ENCODE peak calls at places on chromosomes 16 and 17, in five cellular contexts. F, T, R, C and Z are unnamed samples. For H3K4me1, the result is how much of the 10 kb centered on the place peaks cover.

GRCh38 chr17:72764632-72765041 is 327.9 kb downstream of the SLC39A11 start:
- DNase-seq in F (no peak), C (peak), R (no peak), T (no peak), Z (no peak)

GRCh38 chr16:80006175-80006895 is 405.8 kb upstream of the MAF start:
- DNase-seq in T (no peak), R (no peak), C (peak), F (no peak), Z (no peak)

GRCh38 chr17:13728751-13729150 is 127.0 kb upstream of the HS3ST3A1 start:
- DNase-seq in F (no peak), R (no peak), T (no peak), C (peak), Z (no peak)

GRCh38 chr17:17942846-17943245 is 29.4 kb downstream of the TOM1L2 start:
- DNase-seq in C (peak), F (no peak), T (no peak), R (no peak), Z (no peak)

GRCh38 chr17:29929544-29930398 is at the start of gene SSH2:
- DNase-seq in C (peak), F (peak), T (peak), R (peak), Z (peak)

GRCh38 chr17:67534941-67535340 is 157.9 kb downstream of the PITPNC1 start:
- DNase-seq in C (peak), R (no peak), T (no peak), F (no peak), Z (no peak)

GRCh38 chr17:81961087-81961514 is at the start of gene NOTUM:
- DNase-seq in F (no peak), T (no peak), C (peak), R (peak), Z (no peak)

GRCh38 chr16:68331879-68332410 is 21.1 kb downstream of the PRMT7 start:
- DNase-seq in C (peak), T (no peak), F (no peak), R (peak), Z (no peak)

GRCh38 chr17:62966426-62967110 is 533 bp downstream of the TANC2 start:
- DNase-seq in F (peak), C (peak), R (no peak), T (peak), Z (peak)

GRCh38 chr17:45782889-45783592 is 1.1 kb upstream of the CRHR1 start:
- DNase-seq in F (no peak), R (no peak), C (no peak), T (no peak), Z (peak)

GRCh38 chr17:46773676-46774075 is 44.8 kb downstream of the WNT3 start:
- DNase-seq in F (no peak), T (no peak), R (no peak), C (no peak), Z (no peak)

GRCh38 chr17:4891405-4892062 is 7.8 kb upstream of the C17orf107 start:
- DNase-seq in T (no peak), F (no peak), C (no peak), R (no peak), Z (no peak)

GRCh38 chr17:42766124-42766523 is 5.1 kb downstream of the RAMP2 start:
- DNase-seq in F (no peak), C (no peak), T (no peak), R (peak), Z (no peak)

GRCh38 chr16:62720651-62721050 is 684.4 kb upstream of the CDH8 start:
- DNase-seq in F (no peak), R (no peak), T (no peak), C (no peak), Z (no peak)

GRCh38 chr16:19118938-19119431 is 5.2 kb downstream of the ITPRIPL2 start:
- DNase-seq in C (peak), R (no peak), T (no peak), F (peak), Z (peak)

GRCh38 chr16:31072540-31073072 is 1.4 kb downstream of the ZNF668 start:
- DNase-seq in C (peak), T (no peak), F (no peak), R (peak), Z (no peak)

GRCh38 chr17:45248132-45248936 is 13.6 kb downstream of the SPATA32 start:
- DNase-seq in R (no peak), F (peak), C (peak), T (peak), Z (no peak)

GRCh38 chr17:73715714-73716113 is 71.5 kb upstream of the SDK2 start:
- DNase-seq in F (no peak), R (no peak), T (no peak), C (no peak), Z (no peak)

GRCh38 chr17:78120537-78120936 is 8.0 kb downstream of the TMC6 start:
- DNase-seq in F (no peak), R (no peak), T (no peak), C (no peak), Z (no peak)

GRCh38 chr16:22641030-22641671 is 130.5 kb downstream of the NPIPB5 start:
- DNase-seq in T (no peak), R (no peak), F (no peak), C (peak), Z (no peak)

GRCh38 chr16:50573947-50574751 is 26.0 kb downstream of the NKD1 start:
- DNase-seq in F (no peak), C (no peak), T (no peak), R (no peak), Z (peak)

GRCh38 chr16:85173981-85174751 is 61.9 kb upstream of the CIBAR2 start:
- DNase-seq in T (no peak), F (peak), R (peak), C (peak), Z (no peak)

GRCh38 chr16:78778724-78779004 is 679.2 kb downstream of the WWOX start:
- DNase-seq in R (no peak), F (no peak), T (no peak), C (no peak), Z (no peak)

GRCh38 chr17:33892677-33893076 is 362.4 kb upstream of the CCL2 start:
- DNase-seq in T (no peak), F (no peak), C (no peak), R (no peak), Z (no peak)

GRCh38 chr17:19386276-19386863 is 620 bp downstream of the MFAP4 start:
- DNase-seq in T (peak), C (peak), F (peak), R (no peak), Z (peak)

GRCh38 chr17:78337244-78338109 is 22.4 kb downstream of the SOCS3 start:
- DNase-seq in C (peak), R (no peak), T (no peak), F (no peak), Z (no peak)

GRCh38 chr16:30989469-30990047 is 4.6 kb downstream of the HSD3B7 start:
- DNase-seq in C (no peak), R (no peak), T (no peak), F (no peak), Z (no peak)

GRCh38 chr16:48393843-48394703 is 8.9 kb upstream of the SIAH1 start:
- DNase-seq in T (no peak), R (no peak), C (peak), F (peak), Z (peak)

GRCh38 chr17:65472602-65473001 is 88.8 kb downstream of the AXIN2 start:
- DNase-seq in T (peak), F (no peak), R (no peak), C (peak), Z (peak)

GRCh38 chr17:81814748-81815645 is 11.0 kb downstream of the GCGR start:
- DNase-seq in F (peak), R (peak), T (no peak), C (no peak), Z (no peak)

GRCh38 chr17:7380321-7380720 is 568 bp upstream of the TNK1 start:
- DNase-seq in C (peak), F (peak), T (peak), R (no peak), Z (no peak)

GRCh38 chr16:51121009-51121347 is 30.1 kb downstream of the SALL1 start:
- DNase-seq in F (no peak), T (no peak), C (no peak), R (no peak), Z (no peak)

GRCh38 chr16:85029413-85029794 is 1.8 kb downstream of the KIAA0513 start:
- DNase-seq in R (no peak), T (no peak), F (no peak), C (peak), Z (peak)

GRCh38 chr16:13852827-13853226 is 67.1 kb upstream of the ERCC4 start:
- DNase-seq in T (no peak), R (no peak), F (no peak), C (no peak), Z (no peak)
- TF ChIP-seq CTCF in T (no peak), R (no peak), F (no peak), C (no peak), Z (no peak)

GRCh38 chr17:68778726-68779125 is 176.5 kb downstream of the ABCA8 start:
- DNase-seq in R (no peak), C (no peak), T (no peak), F (no peak), Z (no peak)

GRCh38 chr17:68776451-68776850 is 175.3 kb upstream of the FAM20A start:
- DNase-seq in T (no peak), F (no peak), R (no peak), C (no peak), Z (no peak)

GRCh38 chr17:68777243-68777855 is 176.2 kb upstream of the FAM20A start:
- DNase-seq in T (no peak), F (peak), C (peak), R (peak), Z (peak)

GRCh38 chr17:68775969-68776368 is 174.8 kb upstream of the FAM20A start:
- DNase-seq in F (no peak), C (no peak), R (no peak), T (no peak), Z (no peak)

GRCh38 chr17:68777856-68778694 is 176.9 kb upstream of the FAM20A start:
- DNase-seq in T (no peak), F (peak), C (no peak), R (peak), Z (no peak)
- H3K4me1 ChIP-seq in T (under half), F (under half), C (under half), R (half or more), Z (under half)

GRCh38 chr16:74698220-74698619 is 2.4 kb downstream of the MLKL start:
- DNase-seq in F (no peak), R (no peak), T (no peak), C (no peak), Z (no peak)
- TF ChIP-seq CTCF in F (no peak), R (no peak), T (no peak), C (no peak), Z (no peak)

GRCh38 chr17:49793309-49793708 is 4.8 kb downstream of the KAT7 start:
- DNase-seq in R (no peak), F (no peak), C (no peak), T (no peak), Z (no peak)
- H3K4me1 ChIP-seq in R (under half), F (under half), C (under half), T (under half), Z (under half)

GRCh38 chr17:37117743-37118142 is 169.0 kb downstream of the AATF start:
- DNase-seq in C (no peak), R (no peak), F (no peak), T (no peak), Z (no peak)
- TF ChIP-seq CTCF in C (no peak), R (no peak), F (no peak), T (no peak), Z (no peak)

DNA sequence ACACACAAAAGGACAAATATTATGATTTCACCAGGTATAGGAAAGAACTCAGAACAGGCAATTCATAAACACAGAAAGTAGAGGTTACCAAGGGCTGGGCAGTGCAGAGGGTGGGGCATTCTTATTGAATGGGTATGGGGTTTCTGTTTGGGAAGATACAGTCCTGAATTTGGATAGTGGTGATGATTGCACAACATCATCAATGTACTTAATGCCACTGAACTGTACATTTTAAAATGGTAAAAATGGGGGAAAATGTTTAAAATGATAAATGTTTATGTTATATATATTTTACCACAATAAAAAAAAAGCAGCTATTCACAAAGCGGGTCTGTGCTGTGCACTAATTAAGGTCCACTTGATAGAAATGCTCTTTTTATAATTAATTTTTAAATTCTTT is 72.6 kb upstream of the FA2H start:
- DNase-seq in R (no peak), T (no peak), F (no peak), C (no peak), Z (no peak)
- H3K4me1 ChIP-seq in R (under half), T (under half), F (under half), C (under half), Z (under half)